ENCODE peak calls at places on chromosomes 3 and 15, in ten cellular contexts. J is vagina, S is adrenal gland, O is neural progenitor cell, B is tibial artery, E is lower lobe of right lung, W is brain microvascular endothelial cell, P is left lung, K is K562, G is fibroblast of lung. R is an unnamed sample.

GRCh38 chr15:73711526-73711925 is 27.3 kb downstream of the CD276 start:
- DNase-seq in J (no peak), S (no peak), O (no peak), B (no peak), E (no peak), W (no peak), P (no peak), K (no peak), G (no peak), R (no peak)

GRCh38 chr15:21260966-21261395 is 179.3 kb downstream of the POTEB3 start:
- DNase-seq in J (no peak), S (no peak), O (no peak), B (no peak), E (peak; percentile 53), W (no peak), P (peak; percentile 81), K (no peak), G (no peak), R (no peak)

GRCh38 chr3:43923101-43923979 is 232.6 kb downstream of the ABHD5 start:
- DNase-seq in J (no peak), S (no peak), O (no peak), B (no peak), E (no peak), W (no peak), P (no peak), K (no peak), G (no peak), R (no peak)

GRCh38 chr3:25448750-25449684 is 21.0 kb downstream of the RARB start:
- DNase-seq in J (no peak), S (peak; percentile 82), O (peak; percentile 69), B (peak; percentile 89), E (peak; percentile 80), W (peak; percentile 91), P (peak; percentile 84), K (peak; percentile 28), G (peak; percentile 75), R (no peak)

GRCh38 chr3:142866841-142867631 is 21.8 kb downstream of the PCOLCE2 start:
- DNase-seq in J (no peak), S (no peak), O (peak; percentile 48), B (no peak), E (no peak), W (no peak), P (no peak), K (peak; percentile 76), G (no peak), R (peak; percentile 10)

GRCh38 chr3:52270252-52270754 is 8.1 kb downstream of the WDR82 start:
- DNase-seq in J (no peak), S (no peak), O (no peak), B (no peak), E (peak; percentile 60), W (no peak), P (peak; percentile 66), K (no peak), G (no peak), R (no peak)

GRCh38 chr3:123272547-123272946 is 70.8 kb downstream of the SEC22A start:
- DNase-seq in J (no peak), S (no peak), O (no peak), B (no peak), E (no peak), W (peak; percentile 20), P (no peak), K (no peak), G (peak; percentile 13), R (no peak)

GRCh38 chr3:169512991-169513390 is 150.5 kb downstream of the MECOM start:
- DNase-seq in J (no peak), S (no peak), O (no peak), B (no peak), E (no peak), W (no peak), P (no peak), K (no peak), G (no peak), R (no peak)

GRCh38 chr15:38819343-38819858 is 254.8 kb upstream of the RASGRP1 start:
- DNase-seq in J (no peak), S (no peak), O (peak; percentile 27), B (no peak), E (no peak), W (no peak), P (no peak), K (no peak), G (no peak), R (no peak)

GRCh38 chr15:89653578-89653977 is 1.7 kb downstream of the KIF7 start:
- DNase-seq in J (no peak), S (no peak), O (no peak), B (peak; percentile 1), E (no peak), W (no peak), P (no peak), K (no peak), G (no peak), R (no peak)

DNA sequence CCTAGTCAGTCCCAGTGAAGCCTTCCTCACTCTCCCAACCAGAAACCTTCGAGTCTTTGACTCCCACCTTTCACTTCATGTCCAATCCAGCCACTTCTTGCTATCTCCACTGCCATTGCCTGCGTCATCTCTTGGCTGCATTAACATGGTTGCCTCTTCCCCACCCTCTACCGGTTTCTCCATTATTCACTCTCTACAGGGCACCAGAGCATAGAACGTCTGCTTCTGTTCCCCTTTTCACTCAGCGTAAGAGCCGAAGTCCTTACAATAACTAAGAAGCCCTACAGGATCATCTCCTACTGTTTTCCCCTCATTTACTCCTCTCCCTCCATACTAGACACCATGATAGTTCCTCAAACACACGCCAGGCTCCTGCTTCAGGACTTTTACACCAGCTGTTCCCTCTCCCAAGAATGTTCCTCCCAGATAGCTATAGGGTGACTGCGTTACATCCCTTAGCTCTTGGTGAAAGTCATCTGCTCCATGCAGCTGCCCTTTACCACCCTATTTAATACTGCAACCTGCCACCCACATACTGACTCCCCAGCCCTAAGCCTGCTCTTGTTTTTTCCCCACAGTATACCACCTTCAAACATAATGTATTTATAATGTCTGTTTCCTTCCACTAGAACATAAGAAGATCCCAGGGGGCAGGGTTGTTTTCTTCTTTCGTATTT is 30.9 kb downstream of the RCN2 start:
- DNase-seq in J (no peak), S (no peak), O (no peak), B (no peak), E (no peak), W (no peak), P (no peak), K (peak; percentile 6), G (no peak), R (no peak)
- H3K4me3 ChIP-seq in J (no peak overlapping the region), S (no peak overlapping the region), O (no peak overlapping the region), B (no peak overlapping the region), E (no peak overlapping the region), W (no peak overlapping the region), P (no peak overlapping the region), K (no peak overlapping the region), G (no peak overlapping the region), R (no peak overlapping the region)

DNA sequence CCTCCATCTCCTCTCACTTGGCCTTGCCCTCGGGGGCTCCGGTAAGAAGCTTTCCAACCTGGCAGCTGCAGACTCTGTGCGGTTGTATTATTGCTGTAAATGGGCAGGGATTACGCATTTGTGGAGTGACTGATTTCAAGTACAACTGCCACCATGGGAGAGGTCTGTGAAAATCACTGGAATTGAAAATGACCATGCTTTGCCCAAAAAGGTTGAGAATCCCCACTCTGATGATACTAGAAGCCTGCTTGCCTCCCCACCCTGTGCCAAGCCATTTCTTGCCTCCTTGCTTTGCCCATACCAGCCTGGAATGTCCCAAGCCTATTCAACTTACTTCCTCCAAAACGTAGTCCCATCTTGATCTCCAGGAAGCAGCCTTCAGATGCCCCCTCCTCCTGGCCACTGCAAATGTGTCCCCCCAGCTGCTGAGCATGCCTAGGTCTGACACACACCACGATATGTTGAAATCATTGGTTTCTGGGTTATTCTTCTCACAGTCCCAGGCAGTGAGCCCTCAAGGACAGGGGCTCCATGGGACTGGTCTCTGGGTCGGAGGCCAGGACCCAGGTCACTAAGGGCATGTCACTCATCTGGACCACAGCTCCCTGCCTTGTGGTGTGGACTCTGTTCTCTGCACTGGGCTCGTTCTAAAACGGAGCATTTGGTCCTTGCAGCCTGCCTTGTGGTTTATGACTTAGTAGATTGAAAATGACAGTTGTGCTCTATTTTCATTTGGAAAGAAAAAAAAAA is 42.9 kb downstream of the SMAD3 start:
- DNase-seq in J (no peak), S (no peak), O (no peak), B (no peak), E (no peak), W (no peak), P (no peak), K (no peak), G (no peak), R (no peak)
- H3K27ac ChIP-seq in J (peak overlapping the region; percentile 90), S (no peak overlapping the region), O (no peak overlapping the region), B (no peak overlapping the region), E (no peak overlapping the region), W (peak overlapping the region; percentile 99), P (no peak overlapping the region), K (no peak overlapping the region), G (peak overlapping the region; percentile 95), R (no peak overlapping the region)

GRCh38 chr15:35857812-35858211 is 311.8 kb upstream of the DPH6 start:
- DNase-seq in J (no peak), S (no peak), O (no peak), B (no peak), E (no peak), W (no peak), P (no peak), K (no peak), G (no peak), R (no peak)
- TF ChIP-seq CTCF in J (no peak), S (no peak), O (no peak), B (no peak), E (no peak), W (no peak), P (no peak), K (no peak), G (no peak), R (no peak)

DNA sequence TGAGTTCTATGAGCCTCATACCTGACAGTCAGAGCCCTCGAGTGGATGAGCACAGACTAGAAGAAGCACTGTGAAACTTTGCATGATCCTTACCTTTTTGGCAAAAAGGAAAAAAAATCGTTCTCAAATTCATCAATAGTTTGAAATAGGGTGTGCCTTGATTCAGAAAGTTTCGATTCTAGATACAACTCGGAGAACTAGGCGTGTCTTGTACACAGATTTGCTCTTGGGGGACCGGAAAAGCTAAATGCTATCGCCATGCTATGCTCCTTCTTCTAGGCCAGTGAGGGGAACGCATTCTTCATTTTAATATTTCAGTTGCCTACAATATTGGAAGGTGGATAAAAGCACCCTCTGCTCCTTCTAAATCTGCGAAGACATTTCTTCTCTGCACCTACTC is 25.0 kb downstream of the CD86 start:
- DNase-seq in J (no peak), S (no peak), O (no peak), B (no peak), E (no peak), W (no peak), P (no peak), K (no peak), G (no peak), R (no peak)
- H3K4me3 ChIP-seq in J (no peak overlapping the region), S (no peak overlapping the region), O (no peak overlapping the region), B (no peak overlapping the region), E (no peak overlapping the region), W (no peak overlapping the region), P (no peak overlapping the region), K (no peak overlapping the region), G (no peak overlapping the region), R (no peak overlapping the region)

R was measured in WERI-Rb-1.